ENCODE peak calls at places on chromosomes 7 and 10, in ten cellular contexts. X is coronary artery, F is PC-9, R is SK-N-SH, E is Peyer's patch, P is IMR-90, I is kidney epithelial cell, T is adrenal gland, O is heart right ventricle, V is OCI-LY7. H is an unnamed sample.

GRCh38 chr7:41143074-41143473 is 559.8 kb downstream of the INHBA start:
- DNase-seq in P (no peak), E (no peak), V (no peak), F (no peak), I (no peak), T (no peak), R (no peak), O (no peak), X (no peak), H (no peak)

GRCh38 chr10:118161434-118161833 is 114.7 kb upstream of the RAB11FIP2 start:
- DNase-seq in T (no peak), O (no peak), V (no peak), R (no peak), P (no peak), E (no peak), I (no peak), X (no peak), F (no peak), H (no peak)

GRCh38 chr7:67301667-67302066 is 305.0 kb downstream of the TYW1 start:
- DNase-seq in X (no peak), F (no peak), I (no peak), R (no peak), T (no peak), O (no peak), V (no peak), P (peak), E (no peak), H (no peak)

GRCh38 chr10:52420656-52421055 is 106.6 kb downstream of the DKK1 start:
- DNase-seq in E (no peak), X (no peak), P (no peak), V (no peak), F (no peak), T (no peak), I (no peak), R (no peak), O (no peak), H (no peak)

GRCh38 chr10:103125323-103126267 is 67.5 kb downstream of the NT5C2 start:
- DNase-seq in F (no peak), O (no peak), P (peak), R (no peak), E (no peak), X (no peak), I (no peak), T (no peak), V (no peak), H (no peak)

GRCh38 chr10:61081331-61081730 is 137.3 kb upstream of the RHOBTB1 start:
- DNase-seq in V (no peak), P (no peak), T (peak), E (no peak), F (no peak), I (no peak), X (no peak), O (no peak), R (no peak), H (no peak)

GRCh38 chr10:63744060-63744941 is 223.1 kb downstream of the REEP3 start:
- DNase-seq in E (no peak), T (no peak), P (no peak), O (no peak), V (no peak), R (no peak), F (no peak), X (no peak), I (no peak), H (peak)

GRCh38 chr7:131235489-131236317 is 92.0 kb upstream of the MKLN1 start:
- DNase-seq in R (peak), I (peak), E (peak), P (peak), V (no peak), X (no peak), T (peak), F (peak), O (no peak), H (peak)

GRCh38 chr7:106944035-106944665 is 79.1 kb downstream of the PIK3CG start:
- DNase-seq in P (no peak), T (no peak), X (no peak), R (no peak), F (no peak), O (no peak), V (no peak), E (no peak), I (no peak), H (no peak)

GRCh38 chr7:57772126-57772924 is 322.3 kb downstream of the ZNF716 start:
- DNase-seq in V (no peak), I (no peak), T (no peak), O (no peak), R (peak), X (peak), F (no peak), P (no peak), E (no peak), H (no peak)

GRCh38 chr10:20955355-20955893 is 58.3 kb upstream of the NEBL start:
- DNase-seq in X (no peak), O (no peak), R (peak), I (no peak), F (no peak), P (no peak), T (no peak), E (no peak), V (no peak), H (no peak)

GRCh38 chr7:77426052-77426404 is 9.9 kb upstream of the GSAP start:
- DNase-seq in X (no peak), E (no peak), O (no peak), V (no peak), R (no peak), F (no peak), P (no peak), T (no peak), I (no peak), H (no peak)

GRCh38 chr7:45985902-45986301 is 64.8 kb upstream of the IGFBP3 start:
- DNase-seq in V (no peak), R (no peak), P (peak), O (no peak), X (peak), I (peak), E (no peak), T (no peak), F (no peak), H (peak)

DNA sequence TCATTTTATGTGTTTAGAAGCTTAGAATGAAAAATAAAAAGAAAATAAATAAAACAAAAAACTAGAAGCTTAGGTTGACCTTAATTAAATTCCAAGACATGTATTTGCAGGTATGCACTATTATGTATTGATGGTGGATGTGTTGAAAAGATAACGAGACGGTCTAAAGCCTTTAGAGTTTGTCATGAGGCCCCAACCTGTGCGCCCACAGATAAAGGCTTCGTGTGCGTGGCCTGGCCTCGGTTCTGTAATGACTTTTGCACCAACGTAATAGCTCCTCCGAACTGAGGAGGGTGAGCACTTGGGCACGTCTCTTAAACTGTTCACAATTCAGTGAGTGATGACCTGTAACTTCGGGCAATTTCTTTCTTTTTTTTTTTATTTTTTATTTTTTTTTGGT is 43.7 kb upstream of the NCAPG2 start:
- DNase-seq in E (no peak), T (no peak), I (no peak), F (no peak), O (no peak), V (no peak), X (no peak), P (no peak), R (no peak), H (no peak)
- H3K4me3 ChIP-seq in E (no peak), T (no peak), I (no peak), F (no peak), O (no peak), V (no peak), X (no peak), P (no peak), R (no peak), H (no peak)

GRCh38 chr10:132938472-132939329 is 3.7 kb downstream of the CFAP46 start:
- DNase-seq in O (no peak), F (no peak), T (no peak), X (no peak), R (peak), V (peak), E (no peak), I (no peak), P (no peak), H (peak)
- TF ChIP-seq CTCF in O (peak), F (peak), T (no peak), X (no peak), R (peak), V (peak), E (no peak), I (peak), P (peak), H (peak)

DNA sequence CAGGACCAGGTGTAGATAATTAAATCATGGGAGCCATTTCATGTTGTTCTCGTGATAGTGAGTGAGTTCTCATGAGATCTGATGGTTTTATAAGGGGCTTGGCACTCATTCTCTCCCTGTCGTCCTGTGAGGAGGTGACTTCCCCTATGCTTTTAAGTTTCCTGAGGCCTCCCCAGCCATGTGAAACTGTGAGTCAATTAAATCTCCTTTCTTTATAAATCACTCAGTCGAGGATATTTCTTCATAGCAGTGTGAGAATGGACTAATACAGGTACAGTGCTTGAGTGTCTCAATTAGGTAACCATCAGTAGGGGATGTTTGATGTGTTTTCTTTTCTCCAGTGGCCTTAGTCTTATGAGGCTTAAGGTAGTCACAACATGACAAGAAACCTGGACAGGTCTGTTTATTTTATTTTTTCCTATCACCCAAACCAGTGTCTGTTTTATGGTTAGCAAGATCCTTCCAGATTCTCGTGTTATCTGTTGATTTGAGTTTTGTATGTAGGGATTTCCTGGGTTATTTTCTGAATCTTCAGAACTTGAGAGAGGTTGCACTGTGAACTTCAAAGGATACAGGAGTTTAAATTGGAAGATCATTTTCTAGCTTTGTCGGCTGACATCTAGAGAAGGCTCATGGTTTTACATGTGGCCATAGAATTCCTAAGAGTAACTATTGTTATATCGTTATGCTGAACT is 32.1 kb downstream of the UMAD1 start:
- DNase-seq in P (no peak), X (no peak), T (no peak), E (no peak), F (no peak), R (no peak), O (no peak), V (no peak), I (no peak), H (no peak)
- H3K4me3 ChIP-seq in P (no peak), X (no peak), T (no peak), E (no peak), F (no peak), R (no peak), O (no peak), V (no peak), I (no peak), H (no peak)

GRCh38 chr7:19681596-19681995 is 27.2 kb downstream of the POLR1F start:
- DNase-seq in O (no peak), T (no peak), X (no peak), V (no peak), E (no peak), I (no peak), P (no peak), R (no peak), F (no peak), H (no peak)
- TF ChIP-seq CTCF in O (no peak), T (no peak), X (no peak), V (no peak), E (no peak), I (no peak), P (no peak), R (no peak), F (no peak), H (no peak)

DNA sequence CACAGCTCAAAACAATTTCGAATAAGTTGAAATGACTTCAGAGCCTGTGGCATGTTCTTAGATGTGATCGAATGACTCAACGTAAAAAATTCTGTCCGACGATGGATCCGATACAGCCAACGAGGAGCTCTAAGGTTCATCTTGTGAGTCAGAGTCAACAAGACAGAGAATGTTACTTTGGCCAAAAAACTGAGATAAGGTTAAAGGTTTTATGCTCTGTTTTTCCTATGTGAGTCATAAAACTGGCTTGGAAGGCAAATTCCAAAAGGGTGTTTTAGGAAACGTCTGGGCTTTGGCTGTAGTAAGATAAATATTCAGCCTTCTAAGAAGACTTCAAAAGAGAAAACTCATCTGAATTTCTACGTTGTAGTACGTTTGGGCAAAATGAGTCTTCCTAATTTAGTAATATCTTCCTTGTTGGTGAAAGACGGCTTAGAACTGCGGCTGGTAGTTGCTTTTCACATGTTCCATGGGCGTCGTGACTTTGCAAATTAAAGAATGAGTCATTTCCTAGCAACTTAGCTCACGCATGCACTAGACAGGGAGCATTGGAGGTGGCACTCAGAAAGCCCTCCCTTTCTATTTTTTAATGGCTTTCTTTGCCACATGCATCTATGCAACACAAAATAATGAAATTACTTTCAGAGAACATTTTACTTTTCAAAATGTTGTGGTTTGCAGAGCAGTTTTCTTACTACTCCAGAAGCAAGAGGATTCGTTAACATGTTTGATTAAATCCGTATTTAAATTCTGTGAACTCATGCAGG is 28.2 kb downstream of the PFKP start:
- DNase-seq in X (no peak), F (peak), P (peak), T (peak), E (no peak), O (no peak), I (peak), R (no peak), V (no peak), H (peak)
- H3K4me3 ChIP-seq in X (peak), F (peak), P (no peak), T (no peak), E (peak), O (peak), I (no peak), R (peak), V (no peak), H (no peak)

DNA sequence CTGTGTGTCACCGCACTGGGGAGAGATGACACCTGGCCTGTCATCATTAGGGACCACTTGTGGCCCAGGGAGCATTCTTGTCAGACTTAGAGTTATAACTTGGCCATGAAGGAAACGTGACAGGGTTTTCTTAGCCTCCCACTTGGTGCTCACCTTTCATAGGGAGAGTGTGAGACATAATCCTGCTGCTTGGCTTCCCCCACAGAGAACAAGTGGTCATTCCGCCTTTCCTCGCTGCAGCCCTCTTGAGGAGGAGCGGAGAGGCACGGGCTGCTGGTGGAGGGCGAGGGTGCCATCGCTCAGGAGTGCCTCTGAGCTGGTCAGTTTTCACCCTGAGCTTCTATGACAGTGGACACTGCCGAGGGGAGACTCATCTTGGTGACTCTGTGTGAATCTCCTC is 125.0 kb upstream of the GJD4 start:
- DNase-seq in F (no peak), V (no peak), E (no peak), R (no peak), X (no peak), O (no peak), I (no peak), P (no peak), T (no peak), H (no peak)
- TF ChIP-seq CTCF in F (no peak), V (no peak), E (no peak), R (no peak), X (no peak), O (no peak), I (peak), P (no peak), T (no peak), H (no peak)

GRCh38 chr7:116211006-116211912 is 920 bp downstream of the TES start:
- DNase-seq in X (peak), R (peak), E (peak), V (peak), I (peak), P (peak), O (peak), T (peak), F (peak), H (peak)
- H3K4me3 ChIP-seq in X (peak), R (peak), E (peak), V (peak), I (peak), P (peak), O (peak), T (no peak), F (peak), H (peak)

DNA sequence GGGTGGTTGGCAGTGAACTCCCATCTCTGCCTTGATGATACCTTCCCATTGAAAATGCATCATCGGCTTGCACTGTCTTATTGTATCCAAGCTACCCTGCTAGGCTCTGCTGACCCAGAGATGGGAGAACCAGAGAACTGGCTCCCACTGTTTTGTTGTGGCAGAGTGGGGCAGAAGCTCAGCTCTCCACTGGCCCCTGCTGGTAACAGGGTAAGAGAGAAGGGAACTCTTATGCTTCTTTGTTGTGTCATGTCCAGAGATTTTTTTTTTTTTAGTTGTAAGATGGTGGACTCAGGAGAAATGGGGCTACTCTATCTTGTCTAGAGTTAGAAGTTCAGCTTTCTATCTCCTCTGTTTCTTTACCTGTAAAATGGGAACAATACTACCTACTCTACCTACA is 100.5 kb upstream of the SDK1 start:
- DNase-seq in R (peak), X (no peak), T (no peak), E (no peak), P (peak), F (no peak), V (peak), I (no peak), O (no peak), H (peak)
- TF ChIP-seq CTCF in R (peak), X (no peak), T (no peak), E (peak), P (peak), F (peak), V (peak), I (peak), O (peak), H (peak)

GRCh38 chr10:6379015-6379776 is 176.5 kb downstream of the PFKFB3 start:
- DNase-seq in O (no peak), R (no peak), V (no peak), E (no peak), I (no peak), P (no peak), T (no peak), F (no peak), X (no peak), H (no peak)

GRCh38 chr10:6384847-6385246 is 182.1 kb downstream of the PFKFB3 start:
- DNase-seq in V (no peak), R (no peak), E (no peak), X (no peak), I (no peak), P (no peak), O (no peak), T (no peak), F (no peak), H (no peak)

GRCh38 chr10:6384031-6384430 is 181.3 kb downstream of the PFKFB3 start:
- DNase-seq in O (no peak), F (no peak), T (no peak), P (no peak), V (no peak), I (no peak), X (no peak), R (no peak), E (no peak), H (no peak)

GRCh38 chr10:6383099-6383812 is 180.5 kb downstream of the PFKFB3 start:
- DNase-seq in T (peak), F (no peak), V (no peak), I (no peak), O (no peak), E (no peak), P (peak), R (no peak), X (no peak), H (peak)

DNA sequence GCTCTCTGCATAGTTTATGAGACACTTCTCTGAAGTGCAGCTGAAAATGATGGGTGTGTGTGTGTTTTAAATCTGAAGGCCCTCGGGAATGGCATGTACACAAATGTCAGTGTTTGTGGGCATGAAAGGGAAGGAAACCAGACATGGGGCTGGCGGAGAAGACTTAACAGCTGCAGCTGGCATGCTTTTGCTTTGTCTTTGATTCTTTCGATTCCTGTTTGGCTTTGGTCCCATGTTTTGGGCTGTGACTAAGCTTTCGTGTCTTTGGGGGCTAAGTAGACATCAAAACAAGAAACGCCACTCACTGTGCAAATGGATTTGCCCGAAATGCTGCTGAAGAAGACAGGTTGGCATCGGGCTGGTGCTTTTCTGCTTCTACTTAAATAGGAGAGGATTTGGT is 179.3 kb downstream of the PFKFB3 start:
- DNase-seq in T (no peak), I (no peak), F (no peak), O (no peak), E (peak), P (peak), X (no peak), V (peak), R (no peak), H (peak)
- H3K4me3 ChIP-seq in T (no peak), I (no peak), F (no peak), O (peak), E (no peak), P (no peak), X (no peak), V (no peak), R (no peak), H (no peak)